ENCODE peak calls at places on chromosomes 11 and 22, in five cellular contexts. G, D, O, R and P are unnamed samples. For H3K27me3, the result is how much of the 10 kb centered on the place peaks cover.

GRCh38 chr22:27754247-27754887 is 47.2 kb downstream of the MN1 start:
- DNase-seq in G (no peak), D (peak), O (no peak), R (no peak), P (no peak)

GRCh38 chr11:17423533-17424310 is 35.3 kb upstream of the KCNJ11 start:
- DNase-seq in G (no peak), D (no peak), O (peak), R (no peak), P (no peak)

GRCh38 chr11:36258730-36259360 is 30.4 kb downstream of the COMMD9 start:
- DNase-seq in G (peak), D (peak), O (peak), R (peak), P (peak)

GRCh38 chr11:119787074-119787461 is 58.1 kb upstream of the NECTIN1 start:
- DNase-seq in G (no peak), D (no peak), O (no peak), R (no peak), P (no peak)

GRCh38 chr11:7046474-7046873 is 26.2 kb downstream of the NLRP14 start:
- DNase-seq in G (peak), D (peak), O (no peak), R (no peak), P (no peak)

GRCh38 chr11:12512826-12513395 is 135.5 kb downstream of the PARVA start:
- DNase-seq in G (no peak), D (no peak), O (no peak), R (no peak), P (no peak)

GRCh38 chr11:61447601-61448551 is 18.0 kb downstream of the SDHAF2 start:
- DNase-seq in G (no peak), D (peak), O (no peak), R (no peak), P (no peak)

GRCh38 chr11:131767421-131767820 is 397.0 kb downstream of the NTM start:
- DNase-seq in G (peak), D (no peak), O (no peak), R (no peak), P (no peak)

GRCh38 chr11:3686751-3687150 is 15.6 kb upstream of the CHRNA10 start:
- DNase-seq in G (no peak), D (peak), O (no peak), R (no peak), P (no peak)

GRCh38 chr11:6584528-6584927 is 18.9 kb downstream of the RRP8 start:
- DNase-seq in G (no peak), D (no peak), O (no peak), R (no peak), P (no peak)

GRCh38 chr11:111878385-111878765 is 590 bp downstream of the FDXACB1 start:
- DNase-seq in G (peak), D (no peak), O (no peak), R (peak), P (no peak)

GRCh38 chr11:122215244-122215992 is 99.4 kb upstream of the BLID start:
- DNase-seq in G (peak), D (no peak), O (peak), R (peak), P (peak)

GRCh38 chr11:61098778-61099177 is 3.5 kb upstream of the CD5 start:
- DNase-seq in G (no peak), D (no peak), O (no peak), R (no peak), P (no peak)

GRCh38 chr11:59426361-59427067 is at the start of gene OR5A2:
- DNase-seq in G (no peak), D (no peak), O (no peak), R (peak), P (no peak)

GRCh38 chr11:8807544-8808225 is 103.3 kb upstream of the AKIP1 start:
- DNase-seq in G (peak), D (peak), O (peak), R (no peak), P (no peak)

GRCh38 chr22:29269230-29269604 is 1.1 kb downstream of the EWSR1 start:
- DNase-seq in G (no peak), D (peak), O (peak), R (no peak), P (no peak)

GRCh38 chr22:41217553-41218157 is 12.5 kb downstream of the L3MBTL2 start:
- DNase-seq in G (peak), D (no peak), O (peak), R (no peak), P (no peak)

GRCh38 chr22:46072981-46073682 is 77.2 kb upstream of the PPARA start:
- DNase-seq in G (no peak), D (no peak), O (no peak), R (no peak), P (no peak)

DNA sequence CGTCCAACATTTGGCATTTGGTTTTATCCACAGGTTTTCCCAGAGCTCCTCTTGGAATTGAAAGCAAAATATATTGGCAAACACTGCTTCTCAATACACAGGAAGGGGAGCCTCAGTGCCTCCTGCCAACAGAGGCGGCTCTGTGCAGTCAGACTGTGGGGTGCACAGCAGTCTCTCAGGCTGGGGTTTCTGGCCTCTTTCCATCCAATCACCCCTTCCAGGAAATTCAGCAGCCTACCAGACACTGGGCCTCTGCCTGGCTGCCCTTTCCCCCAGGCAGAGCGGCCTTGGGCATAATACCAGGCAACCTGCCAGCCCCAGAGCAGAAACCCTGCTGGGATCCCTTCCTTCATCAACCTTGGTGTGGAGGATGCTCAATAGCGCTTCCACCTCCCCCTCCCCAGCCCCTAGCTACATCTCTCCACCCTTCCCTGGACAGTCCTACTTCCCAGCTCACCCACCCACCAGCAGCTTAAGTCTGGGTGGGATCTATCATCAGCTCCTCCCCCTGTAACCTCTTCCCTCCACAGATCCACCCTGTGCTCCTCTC is 17.8 kb upstream of the RAPSN start:
- DNase-seq in G (peak), D (no peak), O (peak), R (no peak), P (no peak)
- H3K4me3 ChIP-seq in G (no peak), D (no peak), O (no peak), R (no peak), P (no peak)

GRCh38 chr22:43011079-43011478 is 3.9 kb downstream of the PACSIN2 start:
- DNase-seq in G (no peak), D (no peak), O (no peak), R (no peak), P (no peak)
- TF ChIP-seq CTCF in G (no peak), D (no peak), O (no peak), R (no peak), P (no peak)

GRCh38 chr11:10908215-10908990 is 50.5 kb upstream of the ZBED5 start:
- DNase-seq in G (peak), D (peak), O (no peak), R (peak), P (no peak)

GRCh38 chr11:10913996-10914514 is 56.2 kb upstream of the ZBED5 start:
- DNase-seq in G (peak), D (no peak), O (no peak), R (no peak), P (no peak)

GRCh38 chr11:10913075-10913474 is 55.2 kb upstream of the ZBED5 start:
- DNase-seq in G (no peak), D (no peak), O (no peak), R (no peak), P (no peak)

GRCh38 chr11:10909141-10909883 is 51.5 kb upstream of the ZBED5 start:
- DNase-seq in G (no peak), D (peak), O (no peak), R (peak), P (no peak)

GRCh38 chr11:10911907-10912306 is 54.1 kb upstream of the ZBED5 start:
- DNase-seq in G (no peak), D (no peak), O (no peak), R (no peak), P (no peak)
- H3K27me3 ChIP-seq in G (under half), D (under half), O (under half), R (under half), P (under half)

GRCh38 chr22:24954114-24954463 is 1.6 kb downstream of the KIAA1671 start:
- DNase-seq in G (no peak), D (no peak), O (no peak), R (no peak), P (no peak)
- H3K4me3 ChIP-seq in G (no peak), D (peak), O (peak), R (peak), P (no peak)

DNA sequence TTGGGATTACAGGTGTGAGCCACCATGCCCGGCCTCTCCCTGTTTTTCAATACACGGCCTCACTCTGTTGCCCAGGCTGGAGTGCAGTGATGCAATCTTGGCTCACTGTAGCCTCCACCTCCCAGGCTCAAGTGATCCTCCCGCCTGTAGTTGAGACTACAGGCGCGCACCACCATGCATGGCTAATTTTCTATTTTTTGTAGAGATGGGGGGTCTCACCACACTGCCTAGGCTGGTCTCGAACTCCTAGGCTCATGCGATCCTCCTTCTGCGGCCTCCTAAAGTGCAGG is 11.5 kb downstream of the GATD1 start:
- DNase-seq in G (no peak), D (no peak), O (no peak), R (no peak), P (no peak)
- TF ChIP-seq CTCF in G (no peak), D (no peak), O (no peak), R (no peak), P (no peak)

GRCh38 chr11:2115308-2115707 is 23.9 kb downstream of the IGF2 start:
- DNase-seq in G (no peak), D (no peak), O (no peak), R (no peak), P (no peak)
- H3K27me3 ChIP-seq in G (under half), D (under half), O (under half), R (under half), P (under half)

GRCh38 chr11:1761110-1761856 is 2.4 kb downstream of the CTSD start:
- DNase-seq in G (no peak), D (no peak), O (no peak), R (no peak), P (no peak)
- H3K4me3 ChIP-seq in G (no peak), D (no peak), O (peak), R (no peak), P (no peak)

GRCh38 chr11:10414181-10414580 is 40.9 kb upstream of the AMPD3 start:
- DNase-seq in G (no peak), D (no peak), O (no peak), R (no peak), P (no peak)

GRCh38 chr11:10418259-10418949 is 36.7 kb upstream of the AMPD3 start:
- DNase-seq in G (peak), D (no peak), O (no peak), R (peak), P (no peak)

GRCh38 chr11:10414659-10415058 is 40.4 kb upstream of the AMPD3 start:
- DNase-seq in G (peak), D (no peak), O (no peak), R (no peak), P (peak)

GRCh38 chr11:10413268-10413667 is 41.8 kb upstream of the AMPD3 start:
- DNase-seq in G (peak), D (peak), O (peak), R (peak), P (peak)

GRCh38 chr11:10415817-10416392 is 39.2 kb upstream of the AMPD3 start:
- DNase-seq in G (no peak), D (no peak), O (no peak), R (no peak), P (no peak)
- TF ChIP-seq CTCF in G (no peak), D (no peak), O (no peak), R (no peak), P (peak)

GRCh38 chr11:15845261-15845660 is 511.1 kb downstream of the SOX6 start:
- DNase-seq in G (no peak), D (no peak), O (no peak), R (no peak), P (no peak)

GRCh38 chr11:15839061-15839460 is 517.3 kb downstream of the SOX6 start:
- DNase-seq in G (no peak), D (no peak), O (no peak), R (no peak), P (no peak)

GRCh38 chr11:15842345-15842744 is 514.0 kb downstream of the SOX6 start:
- DNase-seq in G (no peak), D (no peak), O (no peak), R (no peak), P (no peak)

GRCh38 chr11:15841898-15842297 is 514.4 kb downstream of the SOX6 start:
- DNase-seq in G (no peak), D (no peak), O (no peak), R (no peak), P (no peak)

DNA sequence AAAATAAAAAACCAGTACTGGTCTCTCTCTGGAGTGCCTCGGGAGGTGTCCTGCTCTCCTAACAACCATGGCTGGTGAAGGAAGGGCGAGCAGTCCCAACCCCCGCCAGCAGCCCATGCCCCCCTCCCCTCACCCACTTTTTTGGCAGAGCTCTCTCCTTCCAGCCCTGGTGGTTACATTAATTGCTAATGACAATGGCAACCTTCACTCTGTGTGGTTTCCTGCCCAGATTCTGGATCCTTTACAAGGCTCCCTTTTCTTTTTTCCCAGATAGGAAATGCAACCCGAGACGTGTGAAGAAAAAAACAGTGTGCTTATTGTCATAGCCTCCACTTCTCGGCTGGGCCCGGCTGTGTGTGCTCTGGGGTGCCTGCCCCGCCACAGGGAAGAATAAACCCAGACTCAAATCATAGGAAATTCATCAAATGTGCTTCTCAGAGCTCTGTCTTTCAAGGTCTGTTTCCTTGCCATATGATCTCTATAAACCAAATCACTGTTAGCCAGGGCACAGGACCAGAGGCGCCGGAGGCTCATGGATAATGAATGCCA is 513.0 kb downstream of the SOX6 start:
- DNase-seq in G (peak), D (peak), O (no peak), R (no peak), P (no peak)
- H3K27me3 ChIP-seq in G (under half), D (under half), O (under half), R (under half), P (under half)

DNA sequence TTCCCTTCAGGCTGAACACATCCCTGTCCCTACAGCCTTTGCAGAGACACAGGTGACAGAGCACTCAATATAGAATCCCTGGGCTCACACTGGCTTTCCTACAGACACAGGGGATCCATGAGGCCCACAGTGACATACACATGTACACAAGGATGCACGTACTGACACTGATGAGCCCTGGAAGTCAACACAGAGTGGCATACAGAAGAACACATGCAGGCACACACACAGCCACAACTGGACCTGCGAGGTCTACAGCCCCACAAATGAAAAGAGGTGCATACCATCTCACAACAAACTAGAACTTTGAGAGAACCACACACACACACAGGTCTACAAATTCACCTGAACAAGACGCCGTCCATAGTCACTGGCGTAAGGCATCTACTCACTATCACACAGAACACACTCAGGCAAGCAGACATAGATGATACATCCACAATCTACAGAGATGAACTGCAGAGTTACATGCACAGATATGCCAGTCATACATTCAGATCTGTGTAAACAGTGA is 3.5 kb upstream of the ZNF74 start:
- DNase-seq in G (no peak), D (no peak), O (no peak), R (no peak), P (no peak)
- H3K4me3 ChIP-seq in G (no peak), D (no peak), O (no peak), R (no peak), P (no peak)